ENCODE peak calls at places on chromosomes 5 and 9, in nine cellular contexts. One of them, this sample, is unnamed.

GRCh38 chr9:98726735-98727134 is 18.0 kb upstream of the GABBR2 start:
- DNase-seq in ureter: no peak
- DNase-seq in neural crest cell: no peak
- DNase-seq in HuH-7: no peak
- DNase-seq in activated CD8-positive, alpha-beta memory T cell treated with anti-CD3 and anti-CD28 coated beads, Interleukin-2, amount 50 U/mL, for 4 hours: no peak
- DNase-seq in stimulated activated CD8-positive, alpha-beta memory T cell treated with anti-CD3 and anti-CD28 coated beads, Interleukin-7, amount 100 ng/mL, for 1 hour: no peak
- DNase-seq in T follicular helper cell: no peak
- DNase-seq in stimulated activated CD4-positive, alpha-beta T cell treated with anti-CD3 and anti-CD28 coated beads, Interleukin-15, amount 100 ng/mL, for 24 hours: no peak
- DNase-seq in MM.1S: peak
- DNase-seq in this sample: no peak

GRCh38 chr5:131148835-131149234 is 16.2 kb downstream of the HINT1 start:
- DNase-seq in ureter: no peak
- DNase-seq in neural crest cell: no peak
- DNase-seq in HuH-7: no peak
- DNase-seq in activated CD8-positive, alpha-beta memory T cell treated with anti-CD3 and anti-CD28 coated beads, Interleukin-2, amount 50 U/mL, for 4 hours: no peak
- DNase-seq in stimulated activated CD8-positive, alpha-beta memory T cell treated with anti-CD3 and anti-CD28 coated beads, Interleukin-7, amount 100 ng/mL, for 1 hour: no peak
- DNase-seq in T follicular helper cell: no peak
- DNase-seq in stimulated activated CD4-positive, alpha-beta T cell treated with anti-CD3 and anti-CD28 coated beads, Interleukin-15, amount 100 ng/mL, for 24 hours: no peak
- DNase-seq in MM.1S: no peak
- DNase-seq in this sample: no peak

GRCh38 chr5:76742586-76742985 is 26.7 kb downstream of the F2R start:
- DNase-seq in ureter: no peak
- DNase-seq in neural crest cell: no peak
- DNase-seq in HuH-7: no peak
- DNase-seq in activated CD8-positive, alpha-beta memory T cell treated with anti-CD3 and anti-CD28 coated beads, Interleukin-2, amount 50 U/mL, for 4 hours: no peak
- DNase-seq in stimulated activated CD8-positive, alpha-beta memory T cell treated with anti-CD3 and anti-CD28 coated beads, Interleukin-7, amount 100 ng/mL, for 1 hour: no peak
- DNase-seq in T follicular helper cell: no peak
- DNase-seq in stimulated activated CD4-positive, alpha-beta T cell treated with anti-CD3 and anti-CD28 coated beads, Interleukin-15, amount 100 ng/mL, for 24 hours: no peak
- DNase-seq in MM.1S: no peak
- DNase-seq in this sample: no peak

GRCh38 chr5:136109453-136109852 is 23.2 kb upstream of the SMAD5 start:
- DNase-seq in ureter: peak
- DNase-seq in neural crest cell: no peak
- DNase-seq in HuH-7: no peak
- DNase-seq in activated CD8-positive, alpha-beta memory T cell treated with anti-CD3 and anti-CD28 coated beads, Interleukin-2, amount 50 U/mL, for 4 hours: no peak
- DNase-seq in stimulated activated CD8-positive, alpha-beta memory T cell treated with anti-CD3 and anti-CD28 coated beads, Interleukin-7, amount 100 ng/mL, for 1 hour: no peak
- DNase-seq in T follicular helper cell: no peak
- DNase-seq in stimulated activated CD4-positive, alpha-beta T cell treated with anti-CD3 and anti-CD28 coated beads, Interleukin-15, amount 100 ng/mL, for 24 hours: no peak
- DNase-seq in MM.1S: no peak
- DNase-seq in this sample: no peak

GRCh38 chr9:128341435-128341849 is 1.1 kb downstream of the SLC27A4 start:
- DNase-seq in ureter: peak
- DNase-seq in neural crest cell: peak
- DNase-seq in HuH-7: peak
- DNase-seq in activated CD8-positive, alpha-beta memory T cell treated with anti-CD3 and anti-CD28 coated beads, Interleukin-2, amount 50 U/mL, for 4 hours: peak
- DNase-seq in stimulated activated CD8-positive, alpha-beta memory T cell treated with anti-CD3 and anti-CD28 coated beads, Interleukin-7, amount 100 ng/mL, for 1 hour: peak
- DNase-seq in T follicular helper cell: peak
- DNase-seq in stimulated activated CD4-positive, alpha-beta T cell treated with anti-CD3 and anti-CD28 coated beads, Interleukin-15, amount 100 ng/mL, for 24 hours: peak
- DNase-seq in MM.1S: peak
- DNase-seq in this sample: peak

GRCh38 chr9:119802621-119803020 is 433.4 kb upstream of the BRINP1 start:
- DNase-seq in ureter: peak
- DNase-seq in neural crest cell: no peak
- DNase-seq in HuH-7: no peak
- DNase-seq in activated CD8-positive, alpha-beta memory T cell treated with anti-CD3 and anti-CD28 coated beads, Interleukin-2, amount 50 U/mL, for 4 hours: no peak
- DNase-seq in stimulated activated CD8-positive, alpha-beta memory T cell treated with anti-CD3 and anti-CD28 coated beads, Interleukin-7, amount 100 ng/mL, for 1 hour: no peak
- DNase-seq in T follicular helper cell: no peak
- DNase-seq in stimulated activated CD4-positive, alpha-beta T cell treated with anti-CD3 and anti-CD28 coated beads, Interleukin-15, amount 100 ng/mL, for 24 hours: no peak
- DNase-seq in MM.1S: no peak
- DNase-seq in this sample: no peak

GRCh38 chr9:132238026-132238972 is 76.4 kb downstream of the NTNG2 start:
- DNase-seq in ureter: no peak
- DNase-seq in neural crest cell: no peak
- DNase-seq in HuH-7: no peak
- DNase-seq in activated CD8-positive, alpha-beta memory T cell treated with anti-CD3 and anti-CD28 coated beads, Interleukin-2, amount 50 U/mL, for 4 hours: no peak
- DNase-seq in stimulated activated CD8-positive, alpha-beta memory T cell treated with anti-CD3 and anti-CD28 coated beads, Interleukin-7, amount 100 ng/mL, for 1 hour: no peak
- DNase-seq in T follicular helper cell: no peak
- DNase-seq in stimulated activated CD4-positive, alpha-beta T cell treated with anti-CD3 and anti-CD28 coated beads, Interleukin-15, amount 100 ng/mL, for 24 hours: no peak
- DNase-seq in MM.1S: no peak
- DNase-seq in this sample: no peak

GRCh38 chr5:37110128-37110527 is 139.0 kb downstream of the CPLANE1 start:
- DNase-seq in ureter: no peak
- DNase-seq in neural crest cell: no peak
- DNase-seq in HuH-7: no peak
- DNase-seq in activated CD8-positive, alpha-beta memory T cell treated with anti-CD3 and anti-CD28 coated beads, Interleukin-2, amount 50 U/mL, for 4 hours: no peak
- DNase-seq in stimulated activated CD8-positive, alpha-beta memory T cell treated with anti-CD3 and anti-CD28 coated beads, Interleukin-7, amount 100 ng/mL, for 1 hour: no peak
- DNase-seq in T follicular helper cell: no peak
- DNase-seq in stimulated activated CD4-positive, alpha-beta T cell treated with anti-CD3 and anti-CD28 coated beads, Interleukin-15, amount 100 ng/mL, for 24 hours: no peak
- DNase-seq in MM.1S: no peak
- DNase-seq in this sample: no peak

GRCh38 chr5:14928661-14929060 is 57.1 kb upstream of the ANKH start:
- DNase-seq in ureter: no peak
- DNase-seq in neural crest cell: no peak
- DNase-seq in HuH-7: no peak
- DNase-seq in activated CD8-positive, alpha-beta memory T cell treated with anti-CD3 and anti-CD28 coated beads, Interleukin-2, amount 50 U/mL, for 4 hours: no peak
- DNase-seq in stimulated activated CD8-positive, alpha-beta memory T cell treated with anti-CD3 and anti-CD28 coated beads, Interleukin-7, amount 100 ng/mL, for 1 hour: no peak
- DNase-seq in T follicular helper cell: no peak
- DNase-seq in stimulated activated CD4-positive, alpha-beta T cell treated with anti-CD3 and anti-CD28 coated beads, Interleukin-15, amount 100 ng/mL, for 24 hours: no peak
- DNase-seq in MM.1S: no peak
- DNase-seq in this sample: no peak

GRCh38 chr9:3777137-3777536 is 251.3 kb upstream of the RFX3 start:
- DNase-seq in ureter: no peak
- DNase-seq in neural crest cell: no peak
- DNase-seq in HuH-7: peak
- DNase-seq in activated CD8-positive, alpha-beta memory T cell treated with anti-CD3 and anti-CD28 coated beads, Interleukin-2, amount 50 U/mL, for 4 hours: no peak
- DNase-seq in stimulated activated CD8-positive, alpha-beta memory T cell treated with anti-CD3 and anti-CD28 coated beads, Interleukin-7, amount 100 ng/mL, for 1 hour: no peak
- DNase-seq in T follicular helper cell: no peak
- DNase-seq in stimulated activated CD4-positive, alpha-beta T cell treated with anti-CD3 and anti-CD28 coated beads, Interleukin-15, amount 100 ng/mL, for 24 hours: no peak
- DNase-seq in MM.1S: no peak
- DNase-seq in this sample: no peak

GRCh38 chr9:89670806-89671434 is 66.1 kb downstream of the GADD45G start:
- DNase-seq in ureter: no peak
- DNase-seq in neural crest cell: no peak
- DNase-seq in HuH-7: no peak
- DNase-seq in activated CD8-positive, alpha-beta memory T cell treated with anti-CD3 and anti-CD28 coated beads, Interleukin-2, amount 50 U/mL, for 4 hours: no peak
- DNase-seq in stimulated activated CD8-positive, alpha-beta memory T cell treated with anti-CD3 and anti-CD28 coated beads, Interleukin-7, amount 100 ng/mL, for 1 hour: no peak
- DNase-seq in T follicular helper cell: no peak
- DNase-seq in stimulated activated CD4-positive, alpha-beta T cell treated with anti-CD3 and anti-CD28 coated beads, Interleukin-15, amount 100 ng/mL, for 24 hours: no peak
- DNase-seq in MM.1S: no peak
- DNase-seq in this sample: no peak

GRCh38 chr5:139760066-139761056 is 35.2 kb upstream of the PSD2 start:
- DNase-seq in ureter: no peak
- DNase-seq in neural crest cell: no peak
- DNase-seq in HuH-7: no peak
- DNase-seq in activated CD8-positive, alpha-beta memory T cell treated with anti-CD3 and anti-CD28 coated beads, Interleukin-2, amount 50 U/mL, for 4 hours: no peak
- DNase-seq in stimulated activated CD8-positive, alpha-beta memory T cell treated with anti-CD3 and anti-CD28 coated beads, Interleukin-7, amount 100 ng/mL, for 1 hour: no peak
- DNase-seq in T follicular helper cell: no peak
- DNase-seq in stimulated activated CD4-positive, alpha-beta T cell treated with anti-CD3 and anti-CD28 coated beads, Interleukin-15, amount 100 ng/mL, for 24 hours: no peak
- DNase-seq in MM.1S: no peak
- DNase-seq in this sample: no peak

GRCh38 chr5:179371681-179372675 is 26.7 kb upstream of the ADAMTS2 start:
- DNase-seq in ureter: no peak
- DNase-seq in neural crest cell: no peak
- DNase-seq in HuH-7: no peak
- DNase-seq in activated CD8-positive, alpha-beta memory T cell treated with anti-CD3 and anti-CD28 coated beads, Interleukin-2, amount 50 U/mL, for 4 hours: no peak
- DNase-seq in stimulated activated CD8-positive, alpha-beta memory T cell treated with anti-CD3 and anti-CD28 coated beads, Interleukin-7, amount 100 ng/mL, for 1 hour: no peak
- DNase-seq in T follicular helper cell: no peak
- DNase-seq in stimulated activated CD4-positive, alpha-beta T cell treated with anti-CD3 and anti-CD28 coated beads, Interleukin-15, amount 100 ng/mL, for 24 hours: no peak
- DNase-seq in MM.1S: no peak
- DNase-seq in this sample: no peak

GRCh38 chr9:22649384-22649783 is 202.8 kb downstream of the DMRTA1 start:
- DNase-seq in ureter: no peak
- DNase-seq in neural crest cell: no peak
- DNase-seq in HuH-7: no peak
- DNase-seq in activated CD8-positive, alpha-beta memory T cell treated with anti-CD3 and anti-CD28 coated beads, Interleukin-2, amount 50 U/mL, for 4 hours: no peak
- DNase-seq in stimulated activated CD8-positive, alpha-beta memory T cell treated with anti-CD3 and anti-CD28 coated beads, Interleukin-7, amount 100 ng/mL, for 1 hour: no peak
- DNase-seq in T follicular helper cell: no peak
- DNase-seq in stimulated activated CD4-positive, alpha-beta T cell treated with anti-CD3 and anti-CD28 coated beads, Interleukin-15, amount 100 ng/mL, for 24 hours: no peak
- DNase-seq in MM.1S: no peak
- DNase-seq in this sample: no peak

GRCh38 chr9:83972286-83972685 is 7.7 kb downstream of the HNRNPK start:
- DNase-seq in ureter: no peak
- DNase-seq in neural crest cell: no peak
- DNase-seq in HuH-7: no peak
- DNase-seq in activated CD8-positive, alpha-beta memory T cell treated with anti-CD3 and anti-CD28 coated beads, Interleukin-2, amount 50 U/mL, for 4 hours: no peak
- DNase-seq in stimulated activated CD8-positive, alpha-beta memory T cell treated with anti-CD3 and anti-CD28 coated beads, Interleukin-7, amount 100 ng/mL, for 1 hour: no peak
- DNase-seq in T follicular helper cell: no peak
- DNase-seq in stimulated activated CD4-positive, alpha-beta T cell treated with anti-CD3 and anti-CD28 coated beads, Interleukin-15, amount 100 ng/mL, for 24 hours: no peak
- DNase-seq in MM.1S: no peak
- DNase-seq in this sample: no peak

GRCh38 chr5:80408475-80408875 is 611 bp downstream of the ZFYVE16 start:
- DNase-seq in ureter: no peak
- DNase-seq in neural crest cell: peak
- DNase-seq in HuH-7: peak
- DNase-seq in activated CD8-positive, alpha-beta memory T cell treated with anti-CD3 and anti-CD28 coated beads, Interleukin-2, amount 50 U/mL, for 4 hours: peak
- DNase-seq in stimulated activated CD8-positive, alpha-beta memory T cell treated with anti-CD3 and anti-CD28 coated beads, Interleukin-7, amount 100 ng/mL, for 1 hour: no peak
- DNase-seq in T follicular helper cell: peak
- DNase-seq in stimulated activated CD4-positive, alpha-beta T cell treated with anti-CD3 and anti-CD28 coated beads, Interleukin-15, amount 100 ng/mL, for 24 hours: peak
- DNase-seq in MM.1S: peak
- DNase-seq in this sample: peak

GRCh38 chr5:77367733-77368132 is 124.4 kb downstream of the WDR41 start:
- DNase-seq in ureter: no peak
- DNase-seq in neural crest cell: no peak
- DNase-seq in HuH-7: no peak
- DNase-seq in activated CD8-positive, alpha-beta memory T cell treated with anti-CD3 and anti-CD28 coated beads, Interleukin-2, amount 50 U/mL, for 4 hours: no peak
- DNase-seq in stimulated activated CD8-positive, alpha-beta memory T cell treated with anti-CD3 and anti-CD28 coated beads, Interleukin-7, amount 100 ng/mL, for 1 hour: no peak
- DNase-seq in T follicular helper cell: no peak
- DNase-seq in stimulated activated CD4-positive, alpha-beta T cell treated with anti-CD3 and anti-CD28 coated beads, Interleukin-15, amount 100 ng/mL, for 24 hours: peak
- DNase-seq in MM.1S: no peak
- DNase-seq in this sample: no peak

GRCh38 chr5:115718853-115719252 is 93.0 kb upstream of the TMED7 start:
- DNase-seq in ureter: no peak
- DNase-seq in neural crest cell: no peak
- DNase-seq in HuH-7: no peak
- DNase-seq in activated CD8-positive, alpha-beta memory T cell treated with anti-CD3 and anti-CD28 coated beads, Interleukin-2, amount 50 U/mL, for 4 hours: no peak
- DNase-seq in stimulated activated CD8-positive, alpha-beta memory T cell treated with anti-CD3 and anti-CD28 coated beads, Interleukin-7, amount 100 ng/mL, for 1 hour: no peak
- DNase-seq in T follicular helper cell: no peak
- DNase-seq in stimulated activated CD4-positive, alpha-beta T cell treated with anti-CD3 and anti-CD28 coated beads, Interleukin-15, amount 100 ng/mL, for 24 hours: no peak
- DNase-seq in MM.1S: no peak
- DNase-seq in this sample: no peak

GRCh38 chr9:78863531-78863930 is 566.6 kb downstream of the PSAT1 start:
- DNase-seq in ureter: no peak
- DNase-seq in neural crest cell: no peak
- DNase-seq in HuH-7: no peak
- DNase-seq in activated CD8-positive, alpha-beta memory T cell treated with anti-CD3 and anti-CD28 coated beads, Interleukin-2, amount 50 U/mL, for 4 hours: no peak
- DNase-seq in stimulated activated CD8-positive, alpha-beta memory T cell treated with anti-CD3 and anti-CD28 coated beads, Interleukin-7, amount 100 ng/mL, for 1 hour: no peak
- DNase-seq in T follicular helper cell: no peak
- DNase-seq in stimulated activated CD4-positive, alpha-beta T cell treated with anti-CD3 and anti-CD28 coated beads, Interleukin-15, amount 100 ng/mL, for 24 hours: no peak
- DNase-seq in MM.1S: no peak
- DNase-seq in this sample: no peak

GRCh38 chr9:121075251-121076036 is 689 bp downstream of the CNTRL start:
- DNase-seq in ureter: no peak
- DNase-seq in neural crest cell: no peak
- DNase-seq in HuH-7: peak
- DNase-seq in activated CD8-positive, alpha-beta memory T cell treated with anti-CD3 and anti-CD28 coated beads, Interleukin-2, amount 50 U/mL, for 4 hours: no peak
- DNase-seq in stimulated activated CD8-positive, alpha-beta memory T cell treated with anti-CD3 and anti-CD28 coated beads, Interleukin-7, amount 100 ng/mL, for 1 hour: no peak
- DNase-seq in T follicular helper cell: no peak
- DNase-seq in stimulated activated CD4-positive, alpha-beta T cell treated with anti-CD3 and anti-CD28 coated beads, Interleukin-15, amount 100 ng/mL, for 24 hours: no peak
- DNase-seq in MM.1S: peak
- DNase-seq in this sample: no peak

GRCh38 chr9:129482521-129483466 is 138.1 kb downstream of the C9orf50 start:
- DNase-seq in ureter: peak
- DNase-seq in neural crest cell: peak
- DNase-seq in HuH-7: peak
- DNase-seq in activated CD8-positive, alpha-beta memory T cell treated with anti-CD3 and anti-CD28 coated beads, Interleukin-2, amount 50 U/mL, for 4 hours: peak
- DNase-seq in stimulated activated CD8-positive, alpha-beta memory T cell treated with anti-CD3 and anti-CD28 coated beads, Interleukin-7, amount 100 ng/mL, for 1 hour: no peak
- DNase-seq in T follicular helper cell: no peak
- DNase-seq in stimulated activated CD4-positive, alpha-beta T cell treated with anti-CD3 and anti-CD28 coated beads, Interleukin-15, amount 100 ng/mL, for 24 hours: peak
- DNase-seq in MM.1S: no peak
- DNase-seq in this sample: peak

GRCh38 chr5:71653119-71653518 is 66.0 kb upstream of the CARTPT start:
- DNase-seq in ureter: no peak
- DNase-seq in neural crest cell: no peak
- DNase-seq in HuH-7: no peak
- DNase-seq in activated CD8-positive, alpha-beta memory T cell treated with anti-CD3 and anti-CD28 coated beads, Interleukin-2, amount 50 U/mL, for 4 hours: no peak
- DNase-seq in stimulated activated CD8-positive, alpha-beta memory T cell treated with anti-CD3 and anti-CD28 coated beads, Interleukin-7, amount 100 ng/mL, for 1 hour: no peak
- DNase-seq in T follicular helper cell: no peak
- DNase-seq in stimulated activated CD4-positive, alpha-beta T cell treated with anti-CD3 and anti-CD28 coated beads, Interleukin-15, amount 100 ng/mL, for 24 hours: no peak
- DNase-seq in MM.1S: no peak
- DNase-seq in this sample: no peak

GRCh38 chr5:104793031-104793430 is 1230.4 kb upstream of the NUDT12 start:
- DNase-seq in ureter: no peak
- DNase-seq in neural crest cell: no peak
- DNase-seq in HuH-7: no peak
- DNase-seq in activated CD8-positive, alpha-beta memory T cell treated with anti-CD3 and anti-CD28 coated beads, Interleukin-2, amount 50 U/mL, for 4 hours: no peak
- DNase-seq in stimulated activated CD8-positive, alpha-beta memory T cell treated with anti-CD3 and anti-CD28 coated beads, Interleukin-7, amount 100 ng/mL, for 1 hour: no peak
- DNase-seq in T follicular helper cell: no peak
- DNase-seq in stimulated activated CD4-positive, alpha-beta T cell treated with anti-CD3 and anti-CD28 coated beads, Interleukin-15, amount 100 ng/mL, for 24 hours: no peak
- DNase-seq in MM.1S: no peak
- DNase-seq in this sample: no peak

GRCh38 chr5:154885438-154885837 is 27.0 kb downstream of the CNOT8 start:
- DNase-seq in ureter: no peak
- DNase-seq in neural crest cell: no peak
- DNase-seq in HuH-7: no peak
- DNase-seq in activated CD8-positive, alpha-beta memory T cell treated with anti-CD3 and anti-CD28 coated beads, Interleukin-2, amount 50 U/mL, for 4 hours: no peak
- DNase-seq in stimulated activated CD8-positive, alpha-beta memory T cell treated with anti-CD3 and anti-CD28 coated beads, Interleukin-7, amount 100 ng/mL, for 1 hour: no peak
- DNase-seq in T follicular helper cell: no peak
- DNase-seq in stimulated activated CD4-positive, alpha-beta T cell treated with anti-CD3 and anti-CD28 coated beads, Interleukin-15, amount 100 ng/mL, for 24 hours: no peak
- DNase-seq in MM.1S: no peak
- DNase-seq in this sample: no peak

GRCh38 chr5:167720676-167721260 is 570.7 kb upstream of the WWC1 start:
- DNase-seq in ureter: no peak
- DNase-seq in neural crest cell: no peak
- DNase-seq in HuH-7: no peak
- DNase-seq in activated CD8-positive, alpha-beta memory T cell treated with anti-CD3 and anti-CD28 coated beads, Interleukin-2, amount 50 U/mL, for 4 hours: no peak
- DNase-seq in stimulated activated CD8-positive, alpha-beta memory T cell treated with anti-CD3 and anti-CD28 coated beads, Interleukin-7, amount 100 ng/mL, for 1 hour: no peak
- DNase-seq in T follicular helper cell: no peak
- DNase-seq in stimulated activated CD4-positive, alpha-beta T cell treated with anti-CD3 and anti-CD28 coated beads, Interleukin-15, amount 100 ng/mL, for 24 hours: no peak
- DNase-seq in MM.1S: no peak
- DNase-seq in this sample: no peak

GRCh38 chr5:10654566-10654965 is 90.7 kb downstream of the ANKRD33B start:
- DNase-seq in ureter: no peak
- DNase-seq in neural crest cell: no peak
- DNase-seq in HuH-7: no peak
- DNase-seq in activated CD8-positive, alpha-beta memory T cell treated with anti-CD3 and anti-CD28 coated beads, Interleukin-2, amount 50 U/mL, for 4 hours: no peak
- DNase-seq in stimulated activated CD8-positive, alpha-beta memory T cell treated with anti-CD3 and anti-CD28 coated beads, Interleukin-7, amount 100 ng/mL, for 1 hour: no peak
- DNase-seq in T follicular helper cell: no peak
- DNase-seq in stimulated activated CD4-positive, alpha-beta T cell treated with anti-CD3 and anti-CD28 coated beads, Interleukin-15, amount 100 ng/mL, for 24 hours: no peak
- DNase-seq in MM.1S: no peak
- DNase-seq in this sample: no peak

GRCh38 chr9:129111762-129112151 is 542 bp downstream of the PTPA start:
- DNase-seq in ureter: no peak
- DNase-seq in neural crest cell: no peak
- DNase-seq in HuH-7: peak
- DNase-seq in activated CD8-positive, alpha-beta memory T cell treated with anti-CD3 and anti-CD28 coated beads, Interleukin-2, amount 50 U/mL, for 4 hours: peak
- DNase-seq in stimulated activated CD8-positive, alpha-beta memory T cell treated with anti-CD3 and anti-CD28 coated beads, Interleukin-7, amount 100 ng/mL, for 1 hour: no peak
- DNase-seq in T follicular helper cell: no peak
- DNase-seq in stimulated activated CD4-positive, alpha-beta T cell treated with anti-CD3 and anti-CD28 coated beads, Interleukin-15, amount 100 ng/mL, for 24 hours: peak
- DNase-seq in MM.1S: peak
- DNase-seq in this sample: no peak

GRCh38 chr5:141957367-141957993 is 522 bp downstream of the PCDH12 start:
- DNase-seq in ureter: no peak
- DNase-seq in neural crest cell: no peak
- DNase-seq in HuH-7: no peak
- DNase-seq in activated CD8-positive, alpha-beta memory T cell treated with anti-CD3 and anti-CD28 coated beads, Interleukin-2, amount 50 U/mL, for 4 hours: no peak
- DNase-seq in stimulated activated CD8-positive, alpha-beta memory T cell treated with anti-CD3 and anti-CD28 coated beads, Interleukin-7, amount 100 ng/mL, for 1 hour: no peak
- DNase-seq in T follicular helper cell: no peak
- DNase-seq in stimulated activated CD4-positive, alpha-beta T cell treated with anti-CD3 and anti-CD28 coated beads, Interleukin-15, amount 100 ng/mL, for 24 hours: no peak
- DNase-seq in MM.1S: no peak
- DNase-seq in this sample: no peak

GRCh38 chr5:150589791-150590601 is 50.5 kb upstream of the SYNPO start:
- DNase-seq in ureter: peak
- DNase-seq in neural crest cell: no peak
- DNase-seq in HuH-7: peak
- DNase-seq in activated CD8-positive, alpha-beta memory T cell treated with anti-CD3 and anti-CD28 coated beads, Interleukin-2, amount 50 U/mL, for 4 hours: no peak
- DNase-seq in stimulated activated CD8-positive, alpha-beta memory T cell treated with anti-CD3 and anti-CD28 coated beads, Interleukin-7, amount 100 ng/mL, for 1 hour: no peak
- DNase-seq in T follicular helper cell: no peak
- DNase-seq in stimulated activated CD4-positive, alpha-beta T cell treated with anti-CD3 and anti-CD28 coated beads, Interleukin-15, amount 100 ng/mL, for 24 hours: no peak
- DNase-seq in MM.1S: no peak
- DNase-seq in this sample: no peak

GRCh38 chr5:95843733-95844223 is 21.3 kb upstream of the GLRX start:
- DNase-seq in ureter: no peak
- DNase-seq in neural crest cell: no peak
- DNase-seq in HuH-7: no peak
- DNase-seq in activated CD8-positive, alpha-beta memory T cell treated with anti-CD3 and anti-CD28 coated beads, Interleukin-2, amount 50 U/mL, for 4 hours: no peak
- DNase-seq in stimulated activated CD8-positive, alpha-beta memory T cell treated with anti-CD3 and anti-CD28 coated beads, Interleukin-7, amount 100 ng/mL, for 1 hour: no peak
- DNase-seq in T follicular helper cell: no peak
- DNase-seq in stimulated activated CD4-positive, alpha-beta T cell treated with anti-CD3 and anti-CD28 coated beads, Interleukin-15, amount 100 ng/mL, for 24 hours: no peak
- DNase-seq in MM.1S: no peak
- DNase-seq in this sample: no peak

GRCh38 chr9:33489070-33489469 is 15.3 kb upstream of the NOL6 start:
- DNase-seq in ureter: no peak
- DNase-seq in neural crest cell: no peak
- DNase-seq in HuH-7: no peak
- DNase-seq in activated CD8-positive, alpha-beta memory T cell treated with anti-CD3 and anti-CD28 coated beads, Interleukin-2, amount 50 U/mL, for 4 hours: no peak
- DNase-seq in stimulated activated CD8-positive, alpha-beta memory T cell treated with anti-CD3 and anti-CD28 coated beads, Interleukin-7, amount 100 ng/mL, for 1 hour: no peak
- DNase-seq in T follicular helper cell: no peak
- DNase-seq in stimulated activated CD4-positive, alpha-beta T cell treated with anti-CD3 and anti-CD28 coated beads, Interleukin-15, amount 100 ng/mL, for 24 hours: no peak
- DNase-seq in MM.1S: no peak
- DNase-seq in this sample: no peak

This sample was measured in progenitor cell of endocrine pancreas.